ENCODE peak calls at places on chromosomes 7 and 10, in seven cellular contexts. Y is fibroblast of lung; S is KG1; B is H4; Z is mucosa of gallbladder; V is CD8-positive, alpha-beta T cell; T is NCI-H1105 treated with DMSO at 0.1 percent for 48 hours. K is an unnamed sample.

GRCh38 chr10:123583639-123584418 is 82.3 kb upstream of the GPR26 start:
- DNase-seq in Z (peak), S (no peak), V (no peak), Y (peak), T (peak), B (peak), K (no peak)

GRCh38 chr10:92799591-92799990 is 48.7 kb upstream of the EXOC6 start:
- DNase-seq in S (no peak), V (no peak), Y (peak), Z (no peak), T (peak), B (no peak), K (no peak)

GRCh38 chr7:134782121-134782623 is 2.7 kb downstream of the CALD1 start:
- DNase-seq in S (no peak), B (no peak), T (no peak), V (no peak), Z (no peak), Y (no peak), K (no peak)

GRCh38 chr10:59865101-59865500 is 41.3 kb downstream of the CCDC6 start:
- DNase-seq in S (no peak), V (no peak), Y (peak), Z (peak), B (no peak), T (peak), K (peak)

GRCh38 chr7:35038340-35038738 is 1.1 kb upstream of the DPY19L1 start:
- DNase-seq in S (no peak), V (no peak), Y (no peak), T (no peak), B (no peak), Z (no peak), K (no peak)

GRCh38 chr10:129035052-129035805 is 431.8 kb upstream of the MGMT start:
- DNase-seq in Y (peak), S (peak), T (no peak), V (peak), B (no peak), Z (peak), K (peak)

GRCh38 chr7:24922099-24922773 is 57.7 kb downstream of the OSBPL3 start:
- DNase-seq in Z (no peak), S (no peak), Y (no peak), V (no peak), T (no peak), B (no peak), K (no peak)

GRCh38 chr10:89830623-89831022 is 129.2 kb downstream of the KIF20B start:
- DNase-seq in Y (no peak), B (no peak), Z (no peak), S (no peak), T (no peak), V (no peak), K (no peak)

GRCh38 chr7:28407643-28408042 is 4.7 kb upstream of the CREB5 start:
- DNase-seq in B (peak), T (no peak), V (no peak), Z (no peak), S (no peak), Y (peak), K (no peak)

GRCh38 chr7:5701085-5701914 is 80.2 kb downstream of the RNF216 start:
- DNase-seq in B (no peak), Y (no peak), V (no peak), Z (no peak), T (no peak), S (no peak), K (no peak)

GRCh38 chr10:28010821-28011220 is 11.9 kb upstream of the ODAD2 start:
- DNase-seq in V (no peak), T (no peak), Y (no peak), B (no peak), Z (no peak), S (no peak), K (no peak)

GRCh38 chr7:116981887-116982430 is 28.7 kb downstream of the ST7 start:
- DNase-seq in T (no peak), V (no peak), Y (no peak), B (no peak), Z (no peak), S (no peak), K (no peak)

GRCh38 chr10:93991596-93992284 is 2.0 kb upstream of the PLCE1 start:
- DNase-seq in B (peak), T (no peak), S (no peak), Y (peak), V (no peak), Z (peak), K (peak)

GRCh38 chr10:58023341-58024073 is 244.2 kb downstream of the IPMK start:
- DNase-seq in S (no peak), T (no peak), B (peak), V (no peak), Y (peak), Z (no peak), K (peak)

GRCh38 chr10:12949248-12949647 is 52.3 kb downstream of the CCDC3 start:
- DNase-seq in Z (no peak), V (no peak), Y (no peak), T (no peak), S (no peak), B (peak), K (no peak)

GRCh38 chr10:24254180-24254579 is 45.2 kb downstream of the KIAA1217 start:
- DNase-seq in B (no peak), Y (peak), V (no peak), T (no peak), S (no peak), Z (no peak), K (no peak)

GRCh38 chr7:42854521-42855118 is 57.2 kb downstream of the C7orf25 start:
- DNase-seq in S (no peak), B (no peak), T (no peak), V (no peak), Y (no peak), Z (no peak), K (no peak)

GRCh38 chr7:30907527-30908267 is 4.0 kb upstream of the AQP1 start:
- DNase-seq in V (no peak), B (no peak), S (no peak), Z (no peak), T (no peak), Y (no peak), K (no peak)

GRCh38 chr7:133676805-133677370 is 424.0 kb downstream of the EXOC4 start:
- DNase-seq in T (no peak), S (no peak), Z (no peak), B (no peak), V (no peak), Y (no peak), K (no peak)

GRCh38 chr10:101354584-101355070 is 662 bp downstream of the BTRC start:
- DNase-seq in T (no peak), Y (no peak), S (no peak), Z (no peak), V (no peak), B (peak), K (no peak)

K was measured in kidney epithelial cell.